ENCODE peak calls at places on chromosomes 13 and 19, in five cellular contexts. P is fibroblast of lung, B is mucosa of descending colon, I is progenitor cell of endocrine pancreas, R is mesothelial cell of epicardium. U is an unnamed sample.

GRCh38 chr19:50277966-50278580 is 51.1 kb downstream of the KCNC3 start:
- DNase-seq in P (no peak), I (no peak), R (no peak), B (no peak), U (no peak)

GRCh38 chr13:33642374-33643065 is 175.4 kb upstream of the RFC3 start:
- DNase-seq in R (no peak), I (no peak), P (peak), B (peak), U (peak)

GRCh38 chr13:98206946-98207345 is 29.9 kb upstream of the RNF113B start:
- DNase-seq in P (peak), B (no peak), R (no peak), I (no peak), U (peak)

GRCh38 chr13:30580852-30581502 is 36.7 kb upstream of the USPL1 start:
- DNase-seq in R (no peak), B (no peak), P (no peak), I (no peak), U (no peak)

GRCh38 chr19:17519967-17520366 is 8.5 kb downstream of the PGLS start:
- DNase-seq in I (no peak), B (no peak), P (peak), R (no peak), U (no peak)

GRCh38 chr19:1221141-1221903 is 15.7 kb downstream of the STK11 start:
- DNase-seq in B (peak), P (peak), I (no peak), R (no peak), U (no peak)

GRCh38 chr13:50366488-50367174 is 351.4 kb downstream of the KCNRG start:
- DNase-seq in I (no peak), P (no peak), B (no peak), R (no peak), U (no peak)

GRCh38 chr13:98853791-98854191 is 101.3 kb upstream of the SLC15A1 start:
- DNase-seq in R (no peak), I (no peak), B (peak), P (peak), U (no peak)

GRCh38 chr19:52961981-52962380 is 700 bp downstream of the ZNF816 start:
- DNase-seq in B (no peak), R (no peak), I (no peak), P (no peak), U (no peak)

GRCh38 chr19:19816679-19817078 is 4.9 kb downstream of the ZNF506 start:
- DNase-seq in P (no peak), R (no peak), B (no peak), I (no peak), U (no peak)

GRCh38 chr19:18433735-18434398 is 4.1 kb downstream of the ISYNA1 start:
- DNase-seq in P (no peak), I (no peak), B (no peak), R (no peak), U (no peak)

GRCh38 chr19:19319725-19320361 is 466 bp downstream of the SUGP1 start:
- DNase-seq in I (no peak), R (no peak), P (no peak), B (no peak), U (no peak)

GRCh38 chr13:21657538-21657937 is 13.3 kb upstream of the FGF9 start:
- DNase-seq in R (no peak), I (no peak), P (peak), B (no peak), U (no peak)

GRCh38 chr13:24212674-24213073 is 52.2 kb downstream of the SPATA13 start:
- DNase-seq in P (no peak), I (no peak), B (no peak), R (no peak), U (no peak)

GRCh38 chr13:98921015-98921414 is 56.8 kb downstream of the DOCK9 start:
- DNase-seq in R (no peak), I (no peak), B (no peak), P (no peak), U (no peak)

GRCh38 chr19:40533508-40533907 is 43.2 kb upstream of the SHKBP1 start:
- DNase-seq in I (no peak), B (no peak), P (no peak), R (no peak), U (no peak)
- TF ChIP-seq CTCF in I (no peak), B (no peak), P (peak), R (no peak), U (peak)

GRCh38 chr19:12141405-12141736 is 1.2 kb upstream of the ZNF20 start:
- DNase-seq in P (no peak), I (no peak), R (no peak), B (no peak), U (no peak)

GRCh38 chr19:12139309-12139708 is 841 bp downstream of the ZNF20 start:
- DNase-seq in P (peak), B (no peak), I (no peak), R (no peak), U (no peak)

GRCh38 chr19:12139885-12140544 is at the start of gene ZNF20:
- DNase-seq in B (peak), R (peak), I (peak), P (peak), U (peak)

GRCh38 chr19:12140545-12141404 is 625 bp upstream of the ZNF20 start:
- DNase-seq in R (peak), I (peak), B (peak), P (peak), U (no peak)

DNA sequence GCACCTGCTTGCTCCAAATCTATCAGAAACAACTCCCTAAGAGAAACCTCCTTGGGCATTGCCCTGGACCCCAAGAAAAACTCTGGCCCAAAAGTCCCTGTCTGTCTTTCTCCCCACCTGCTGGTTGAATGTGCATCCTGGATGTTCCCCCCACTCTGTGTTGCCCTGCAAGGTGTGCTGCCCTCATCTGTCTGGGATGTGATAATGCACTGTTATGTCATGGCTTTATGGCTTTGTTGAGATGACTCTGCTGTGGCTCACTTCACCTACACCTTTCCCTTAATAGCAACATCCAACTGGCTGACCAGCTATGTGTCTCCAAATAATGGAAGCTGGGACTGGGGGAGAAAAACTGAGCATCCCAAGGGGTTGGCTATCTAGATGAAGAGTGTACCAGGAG is 2.6 kb downstream of the ZNF20 start:
- DNase-seq in I (no peak), B (no peak), R (no peak), P (no peak), U (no peak)
- TF ChIP-seq CTCF in I (no peak), B (no peak), R (no peak), P (no peak), U (no peak)

DNA sequence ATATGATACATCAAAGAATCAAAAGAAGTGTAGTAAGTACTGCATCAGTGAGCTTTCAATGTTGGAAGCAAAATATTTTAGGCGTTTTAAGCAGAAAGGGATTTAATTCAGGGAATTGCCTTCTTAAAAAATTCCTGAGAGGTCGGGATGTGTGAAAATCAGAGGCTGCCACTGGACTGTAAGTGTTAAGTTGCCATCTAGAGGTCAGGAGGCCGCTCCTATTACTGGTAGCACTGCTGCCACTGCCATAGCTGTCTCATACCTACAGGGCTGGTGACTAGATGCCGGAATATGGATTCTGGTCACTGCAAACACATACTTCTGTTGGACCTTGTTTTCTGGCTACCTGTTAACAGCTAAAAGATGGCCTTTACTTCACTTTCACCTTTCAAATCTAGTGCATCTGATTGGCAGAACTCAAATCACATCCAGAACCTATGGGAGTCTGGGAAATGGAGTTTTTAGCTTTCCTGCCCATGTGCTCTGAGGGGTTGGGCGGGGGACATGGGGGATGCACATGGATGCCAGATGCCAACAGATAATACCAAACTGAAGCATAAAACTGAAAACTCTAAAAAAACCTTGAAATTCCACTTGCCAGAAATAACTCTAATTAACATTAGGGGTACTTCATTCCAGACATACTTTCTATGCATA is 29.8 kb downstream of the DGKH start:
- DNase-seq in P (no peak), R (no peak), B (peak), I (no peak), U (no peak)
- TF ChIP-seq CTCF in P (no peak), R (no peak), B (no peak), I (no peak), U (no peak)

DNA sequence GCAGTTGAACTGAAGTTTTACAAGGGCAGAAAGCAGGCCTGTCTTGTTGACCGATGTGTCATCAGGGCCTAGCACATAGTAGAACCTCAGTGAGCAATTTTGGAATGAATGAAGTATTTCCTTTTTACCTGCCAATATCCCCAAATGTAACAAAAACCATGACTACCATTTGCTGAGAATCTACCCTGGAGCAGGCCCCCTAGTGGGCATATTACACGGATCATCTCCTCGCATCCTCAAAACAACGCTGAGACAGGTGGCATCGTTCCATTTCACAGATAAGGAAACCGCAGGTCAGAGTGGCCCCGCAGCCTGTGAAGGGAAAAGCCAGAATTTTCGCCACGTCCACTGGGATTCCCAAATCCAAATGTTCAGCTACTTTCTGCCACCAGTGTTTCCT is 77.9 kb downstream of the CACNA1A start:
- DNase-seq in P (peak), I (no peak), R (no peak), B (peak), U (no peak)
- TF ChIP-seq CTCF in P (peak), I (peak), R (peak), B (no peak), U (peak)

DNA sequence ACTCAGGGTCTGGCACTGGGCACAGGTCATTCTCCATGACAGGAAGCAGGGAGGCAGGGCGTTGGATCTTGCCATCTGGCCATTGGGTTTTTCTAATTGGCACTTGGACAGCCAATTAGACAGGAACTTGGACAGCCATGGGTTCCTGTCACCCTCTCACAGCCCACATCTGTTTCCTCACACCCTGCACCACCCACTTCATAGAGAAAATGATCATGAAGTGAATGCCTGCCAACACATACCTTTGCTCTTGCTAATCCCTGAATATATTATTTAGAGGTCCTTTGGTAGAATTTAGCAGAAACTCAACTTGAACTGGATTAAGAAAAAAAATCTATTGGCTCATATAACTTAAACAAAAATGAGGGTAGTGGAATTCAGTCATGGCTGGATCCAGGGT is 4.9 kb upstream of the OLFM2 start:
- DNase-seq in I (no peak), B (no peak), R (no peak), P (peak), U (no peak)
- TF ChIP-seq CTCF in I (no peak), B (no peak), R (no peak), P (no peak), U (no peak)

GRCh38 chr19:35088514-35088913 is 27.1 kb upstream of the FXYD3 start:
- DNase-seq in B (no peak), I (no peak), R (no peak), P (peak), U (no peak)
- TF ChIP-seq CTCF in B (no peak), I (no peak), R (no peak), P (no peak), U (no peak)

GRCh38 chr19:16325161-16325527 is 518 bp downstream of the KLF2 start:
- DNase-seq in R (no peak), I (peak), B (peak), P (no peak), U (no peak)
- TF ChIP-seq CTCF in R (no peak), I (peak), B (no peak), P (no peak), U (no peak)

DNA sequence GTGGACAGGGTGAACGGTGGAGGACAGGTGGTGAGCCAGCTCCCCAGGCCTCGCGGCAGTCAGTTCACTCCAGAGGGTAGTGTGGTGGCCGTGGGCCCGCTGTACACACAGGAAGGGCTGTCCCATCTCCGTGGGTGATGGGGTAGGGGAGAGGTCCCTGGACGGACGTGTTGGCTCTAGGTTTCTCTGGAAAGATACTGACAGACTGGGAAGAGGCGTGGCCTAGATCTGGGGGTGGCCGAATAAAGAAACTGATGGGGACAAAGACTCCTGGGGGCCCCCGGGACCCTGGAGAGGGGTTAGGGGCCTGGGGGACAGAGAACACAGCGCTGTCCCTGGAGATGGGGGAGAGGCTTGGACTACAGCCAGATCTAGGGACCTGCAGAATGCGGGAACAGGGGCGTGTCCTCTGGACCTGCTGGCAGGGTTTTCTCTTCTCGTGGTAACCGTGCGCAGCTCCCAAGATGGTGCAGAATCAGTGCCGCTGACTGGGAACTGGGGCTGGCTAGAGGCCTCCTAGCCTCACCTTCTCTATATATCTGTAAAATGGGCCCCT is 4.0 kb upstream of the PRAM1 start:
- DNase-seq in P (no peak), B (no peak), I (no peak), R (no peak), U (no peak)
- TF ChIP-seq CTCF in P (no peak), B (no peak), I (no peak), R (no peak), U (no peak)